ENCODE peak calls at places on chromosomes 13 and 19, in five cellular contexts. T is HepG2, R is HCT116, N is endothelial cell of umbilical vein, Z is K562. U is an unnamed sample.

GRCh38 chr19:57668635-57669034 is at the start of gene ZSCAN4:
- DNase-seq in T (no peak), R (no peak), N (no peak), Z (no peak), U (no peak)

GRCh38 chr13:98478134-98479129 is 98.5 kb downstream of the STK24 start:
- DNase-seq in T (no peak), R (no peak), N (peak), Z (peak), U (no peak)

GRCh38 chr13:104577029-104577820 is 1511.0 kb upstream of the SLC10A2 start:
- DNase-seq in T (no peak), R (no peak), N (no peak), Z (no peak), U (no peak)

GRCh38 chr13:67258482-67258881 is 28.3 kb upstream of the PCDH9 start:
- DNase-seq in T (no peak), R (no peak), N (no peak), Z (no peak), U (peak)

GRCh38 chr13:103187621-103188020 is 121.4 kb upstream of the SLC10A2 start:
- DNase-seq in T (no peak), R (no peak), N (no peak), Z (no peak), U (no peak)

GRCh38 chr13:112990783-112991182 is 21.8 kb downstream of the MCF2L start:
- DNase-seq in T (no peak), R (no peak), N (no peak), Z (no peak), U (no peak)

GRCh38 chr13:38348890-38349289 is 761 bp upstream of the UFM1 start:
- DNase-seq in T (no peak), R (no peak), N (no peak), Z (no peak), U (no peak)

GRCh38 chr19:55146078-55146647 is 2.8 kb downstream of the TNNT1 start:
- DNase-seq in T (no peak), R (peak), N (no peak), Z (peak), U (peak)

GRCh38 chr19:47239610-47240296 is 8.8 kb upstream of the BBC3 start:
- DNase-seq in T (no peak), R (no peak), N (peak), Z (no peak), U (no peak)

GRCh38 chr13:63381078-63381859 is 1965.6 kb upstream of the PCDH20 start:
- DNase-seq in T (no peak), R (no peak), N (peak), Z (no peak), U (no peak)

GRCh38 chr19:33773704-33774624 is 22.7 kb upstream of the KCTD15 start:
- DNase-seq in T (no peak), R (no peak), N (no peak), Z (no peak), U (no peak)

GRCh38 chr19:9838324-9838723 is 3.2 kb downstream of the PIN1 start:
- DNase-seq in T (no peak), R (no peak), N (no peak), Z (no peak), U (no peak)

GRCh38 chr13:23701646-23702045 is 131.4 kb downstream of the TNFRSF19 start:
- DNase-seq in T (no peak), R (no peak), N (no peak), Z (no peak), U (no peak)

GRCh38 chr13:40578055-40578454 is 88.4 kb downstream of the FOXO1 start:
- DNase-seq in T (no peak), R (no peak), N (no peak), Z (no peak), U (no peak)

GRCh38 chr13:37134411-37135041 is 29.1 kb upstream of the CSNK1A1L start:
- DNase-seq in T (no peak), R (no peak), N (peak), Z (no peak), U (no peak)

GRCh38 chr13:28138756-28139470 is 568 bp downstream of the PAN3 start:
- DNase-seq in T (peak), R (peak), N (peak), Z (peak), U (peak)

GRCh38 chr13:83219832-83220231 is 662.4 kb downstream of the SLITRK1 start:
- DNase-seq in T (no peak), R (no peak), N (no peak), Z (no peak), U (no peak)
- TF ChIP-seq POLR2AphosphoS5 in T (no peak), R (no peak), N (no peak), Z (no peak), U (no peak)

GRCh38 chr19:2578911-2579677 is 103.2 kb downstream of the GADD45B start:
- DNase-seq in T (peak), R (peak), N (peak), Z (peak), U (peak)

GRCh38 chr19:2578391-2578826 is 102.5 kb downstream of the GADD45B start:
- DNase-seq in T (no peak), R (no peak), N (peak), Z (no peak), U (peak)

GRCh38 chr19:2575734-2576481 is 100.0 kb downstream of the GADD45B start:
- DNase-seq in T (peak), R (no peak), N (no peak), Z (no peak), U (no peak)

GRCh38 chr19:2579678-2580280 is 103.9 kb downstream of the GADD45B start:
- DNase-seq in T (no peak), R (no peak), N (no peak), Z (no peak), U (no peak)

DNA sequence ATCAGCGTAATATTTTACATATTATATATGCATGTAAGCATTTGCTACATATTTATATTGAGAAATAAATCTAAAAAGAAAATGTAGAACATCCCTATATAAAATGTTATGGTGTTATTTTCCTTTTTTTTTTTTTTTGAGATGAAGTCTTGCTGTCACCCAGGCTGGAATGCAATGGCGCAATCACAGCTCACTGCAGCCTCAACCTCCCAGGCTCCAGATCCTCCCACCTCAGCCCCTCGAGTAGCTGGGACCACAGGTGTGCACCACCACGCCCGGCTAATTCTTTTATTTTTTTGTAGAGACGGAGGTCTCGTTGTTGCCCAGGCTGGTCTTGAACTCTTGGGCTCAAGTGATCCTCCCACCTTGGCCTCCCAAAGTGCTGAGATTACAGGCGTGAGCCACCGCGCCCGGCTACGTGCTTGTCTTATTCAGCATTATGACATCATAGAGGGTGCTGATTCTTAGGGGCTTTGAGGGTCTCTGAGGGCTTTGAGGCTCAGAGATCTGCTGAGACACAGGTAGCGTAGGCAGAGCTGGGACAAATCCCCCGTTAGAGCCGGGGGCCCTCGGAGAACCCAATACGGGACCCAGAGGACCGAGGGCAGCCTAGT is 101.9 kb downstream of the GADD45B start:
- DNase-seq in T (no peak), R (no peak), N (no peak), Z (no peak), U (no peak)
- TF ChIP-seq MAX in T (no peak), R (no peak), N (no peak), Z (no peak), U (no peak)

GRCh38 chr13:110868631-110869165 is 46.2 kb downstream of the ANKRD10 start:
- DNase-seq in T (no peak), R (no peak), N (no peak), Z (no peak), U (no peak)

GRCh38 chr13:110869805-110870706 is 44.8 kb downstream of the ANKRD10 start:
- DNase-seq in T (peak), R (peak), N (peak), Z (peak), U (no peak)

GRCh38 chr13:110866491-110867170 is 48.2 kb downstream of the ANKRD10 start:
- DNase-seq in T (no peak), R (no peak), N (no peak), Z (no peak), U (no peak)

GRCh38 chr13:110867380-110867779 is 47.5 kb downstream of the ANKRD10 start:
- DNase-seq in T (no peak), R (no peak), N (no peak), Z (no peak), U (peak)

GRCh38 chr13:110869231-110869804 is 45.6 kb downstream of the ANKRD10 start:
- DNase-seq in T (no peak), R (no peak), N (no peak), Z (peak), U (no peak)
- TF ChIP-seq POLR2AphosphoS5 in T (no peak), R (no peak), N (no peak), Z (no peak), U (no peak)

GRCh38 chr13:44313674-44314073 is 60.0 kb upstream of the SERP2 start:
- DNase-seq in T (no peak), R (peak), N (peak), Z (no peak), U (no peak)
- TF ChIP-seq MAX in T (no peak), R (no peak), N (no peak), Z (no peak), U (no peak)

DNA sequence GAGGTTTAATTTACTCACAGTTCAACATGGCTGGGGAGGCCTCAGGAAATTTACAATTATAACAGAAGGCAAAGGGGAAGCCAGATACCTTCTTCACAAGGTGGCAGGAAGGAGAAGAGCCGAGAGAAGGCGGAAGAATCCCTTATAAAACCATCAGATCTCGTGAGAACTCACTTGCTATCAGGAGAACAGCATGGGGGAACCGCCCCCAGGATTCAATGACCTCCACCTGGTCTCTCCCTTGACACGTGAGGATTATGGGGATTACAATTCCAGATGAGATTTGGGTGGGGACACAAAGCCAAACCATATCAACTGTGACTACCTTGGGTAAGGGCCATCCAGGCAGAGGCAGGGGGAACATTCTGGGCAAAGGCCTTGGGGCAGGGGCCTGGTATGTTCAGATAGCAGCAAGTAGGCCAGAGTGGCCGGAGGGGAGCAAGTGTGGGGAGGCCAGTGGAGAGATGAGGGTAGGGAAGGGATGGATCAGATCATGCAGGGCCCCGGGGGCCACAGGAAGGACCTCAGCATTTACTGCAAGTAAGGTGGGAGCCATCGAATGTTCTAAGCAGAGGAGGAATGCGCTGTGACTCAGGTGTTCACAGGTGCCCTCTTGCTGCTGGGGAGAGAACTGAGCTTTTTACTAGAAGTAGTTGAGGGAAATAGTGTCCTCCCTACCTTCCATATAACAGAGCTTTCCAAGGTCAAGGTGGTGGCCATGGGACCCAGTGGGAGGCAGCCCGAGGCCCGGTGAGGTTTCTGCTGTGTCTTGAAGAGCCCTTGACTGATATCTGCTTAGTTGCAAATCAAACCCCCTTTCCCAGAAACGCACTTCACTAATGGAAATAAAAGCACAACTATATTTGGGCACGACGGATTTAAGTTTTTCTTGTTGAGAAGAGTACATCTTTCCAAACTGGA is 18.0 kb downstream of the RAB3D start:
- DNase-seq in T (no peak), R (no peak), N (no peak), Z (peak), U (no peak)
- TF ChIP-seq POLR2AphosphoS5 in T (no peak), R (no peak), N (no peak), Z (no peak), U (no peak)

GRCh38 chr19:7860902-7861618 is 13.1 kb downstream of the PRR36 start:
- DNase-seq in T (no peak), R (no peak), N (no peak), Z (no peak), U (no peak)

GRCh38 chr19:7859766-7860165 is 14.4 kb downstream of the PRR36 start:
- DNase-seq in T (no peak), R (no peak), N (no peak), Z (no peak), U (no peak)

GRCh38 chr19:7861619-7862412 is 12.4 kb downstream of the PRR36 start:
- DNase-seq in T (no peak), R (no peak), N (no peak), Z (no peak), U (no peak)

GRCh38 chr19:7862413-7862951 is 11.7 kb downstream of the PRR36 start:
- DNase-seq in T (no peak), R (peak), N (peak), Z (peak), U (peak)

DNA sequence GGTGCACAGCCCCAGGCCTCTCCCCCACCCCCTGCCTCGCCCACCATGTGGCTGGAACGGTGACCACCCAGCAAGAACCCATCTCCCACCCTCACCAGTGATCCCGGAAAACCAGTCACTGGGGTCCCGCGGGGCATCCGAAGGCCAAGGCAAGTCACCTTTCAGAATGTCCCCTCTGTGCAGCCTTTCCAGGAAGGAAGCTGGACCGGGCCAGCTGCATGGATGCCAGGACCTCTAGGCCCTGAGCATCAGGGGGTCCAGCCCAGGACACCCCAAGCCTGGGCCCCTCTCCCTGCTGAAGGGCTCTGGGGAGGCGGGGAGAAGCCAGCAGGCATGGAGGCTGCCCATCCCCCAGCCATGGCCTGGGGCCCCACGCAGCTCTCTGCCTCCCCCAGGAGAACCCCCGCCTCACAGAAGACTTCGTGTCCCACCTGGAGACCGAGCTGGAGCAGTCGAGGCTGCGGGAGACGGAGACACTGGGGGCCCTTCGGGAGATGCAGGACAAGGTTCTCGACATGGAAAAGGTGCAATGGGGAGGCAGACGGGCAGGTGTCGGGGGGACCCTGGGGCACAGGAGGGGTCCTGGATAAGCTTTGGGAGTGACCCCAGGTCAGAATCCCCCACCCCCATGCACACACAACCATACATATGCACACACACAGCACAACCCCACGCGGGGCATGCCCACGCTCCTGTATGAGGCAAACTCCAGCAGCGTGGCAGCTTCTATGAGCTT is 13.9 kb downstream of the PRR36 start:
- DNase-seq in T (no peak), R (no peak), N (no peak), Z (no peak), U (no peak)
- TF ChIP-seq MAX in T (no peak), R (no peak), N (no peak), Z (no peak), U (no peak)